ENCODE peak calls at places on chromosomes 4 and X, in five cellular contexts. L is adrenal gland; P is CD8-positive, alpha-beta memory T cell; U is neuronal stem cell; G is aorta. M is an unnamed sample. For H3K36me3 and H3K4me1, the result is how much of the 10 kb centered on the place peaks cover.

GRCh38 chrX:107659768-107660167 is 31.5 kb downstream of the PRPS1 start:
- DNase-seq in L (no peak), P (no peak), U (no peak), G (no peak), M (no peak)

GRCh38 chr4:5710065-5710961 is 688 bp upstream of the EVC start:
- DNase-seq in L (no peak), P (no peak), U (peak), G (no peak), M (no peak)

GRCh38 chr4:88017516-88018302 is 10.3 kb downstream of the PKD2 start:
- DNase-seq in L (no peak), P (no peak), U (no peak), G (no peak), M (no peak)

GRCh38 chr4:158816953-158817352 is 48.1 kb downstream of the FNIP2 start:
- DNase-seq in L (no peak), P (no peak), U (no peak), G (no peak), M (no peak)

GRCh38 chr4:114649908-114650307 is 51.3 kb downstream of the UGT8 start:
- DNase-seq in L (no peak), P (no peak), U (no peak), G (no peak), M (no peak)

GRCh38 chr4:2068198-2068470 is 9.0 kb downstream of the NAT8L start:
- DNase-seq in L (no peak), P (peak), U (no peak), G (peak), M (no peak)

GRCh38 chr4:76016383-76016782 is 6.9 kb downstream of the CXCL10 start:
- DNase-seq in L (no peak), P (no peak), U (no peak), G (no peak), M (no peak)

GRCh38 chrX:108020631-108021030 is 24.2 kb upstream of the VSIG1 start:
- DNase-seq in L (no peak), P (no peak), U (no peak), G (no peak), M (no peak)

GRCh38 chr4:103018391-103019318 is 850 bp downstream of the SLC9B1 start:
- DNase-seq in L (peak), P (no peak), U (peak), G (no peak), M (no peak)

GRCh38 chr4:182560358-182560757 is 317.2 kb downstream of the TENM3 start:
- DNase-seq in L (no peak), P (no peak), U (peak), G (no peak), M (no peak)

GRCh38 chr4:1329408-1330371 is 17.3 kb upstream of the UVSSA start:
- DNase-seq in L (no peak), P (peak), U (no peak), G (no peak), M (no peak)

GRCh38 chr4:39066371-39066770 is 4.3 kb downstream of the KLHL5 start:
- DNase-seq in L (no peak), P (no peak), U (no peak), G (no peak), M (no peak)

GRCh38 chr4:182192511-182193181 is 50.6 kb upstream of the TENM3 start:
- DNase-seq in L (no peak), P (no peak), U (no peak), G (no peak), M (no peak)

GRCh38 chr4:122899682-122900081 is 22.7 kb downstream of the NUDT6 start:
- DNase-seq in L (no peak), P (no peak), U (no peak), G (no peak), M (no peak)

GRCh38 chr4:122896270-122896669 is 26.1 kb downstream of the NUDT6 start:
- DNase-seq in L (no peak), P (no peak), U (no peak), G (no peak), M (no peak)

GRCh38 chr4:122898370-122899150 is 23.8 kb downstream of the NUDT6 start:
- DNase-seq in L (no peak), P (no peak), U (no peak), G (no peak), M (no peak)

GRCh38 chr4:122894802-122895201 is 27.6 kb downstream of the NUDT6 start:
- DNase-seq in L (no peak), P (no peak), U (no peak), G (no peak), M (no peak)

DNA sequence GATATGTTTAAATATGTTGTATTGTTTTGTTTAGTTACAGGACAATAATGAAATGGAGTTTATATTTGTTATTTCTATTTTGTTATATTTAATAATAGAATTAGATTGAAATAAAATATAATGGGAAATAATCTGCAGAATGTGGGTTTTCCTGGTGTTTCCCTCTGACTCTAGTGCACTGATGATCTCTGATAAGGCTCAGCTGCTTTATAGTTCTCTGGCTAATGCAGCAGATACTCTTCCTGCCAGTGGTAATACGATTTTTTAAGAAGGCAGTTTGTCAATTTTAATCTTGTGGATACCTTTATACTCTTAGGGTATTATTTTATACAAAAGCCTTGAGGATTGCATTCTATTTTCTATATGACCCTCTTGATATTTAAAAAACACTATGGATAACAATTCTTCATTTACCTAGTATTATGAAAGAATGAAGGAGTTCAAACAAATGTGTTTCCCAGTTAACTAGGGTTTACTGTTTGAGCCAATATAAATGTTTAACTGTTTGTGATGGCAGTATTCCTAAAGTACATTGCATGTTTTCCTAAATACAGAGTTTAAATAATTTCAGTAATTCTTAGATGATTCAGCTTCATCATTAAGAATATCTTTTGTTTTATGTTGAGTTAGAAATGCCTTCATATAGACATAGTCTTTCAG is 26.9 kb downstream of the NUDT6 start:
- DNase-seq in L (no peak), P (no peak), U (no peak), G (no peak), M (no peak)
- H3K36me3 ChIP-seq in L (under half), P (under half), U (half or more), G (under half), M (under half)

GRCh38 chr4:8595237-8596087 is 2.9 kb downstream of the CPZ start:
- DNase-seq in L (no peak), P (no peak), U (no peak), G (no peak), M (no peak)
- H3K4me1 ChIP-seq in L (under half), P (under half), U (under half), G (under half), M (under half)

GRCh38 chr4:25783943-25784342 is 78.8 kb downstream of the SEL1L3 start:
- DNase-seq in L (no peak), P (no peak), U (no peak), G (no peak), M (no peak)

GRCh38 chr4:25788839-25789238 is 73.9 kb downstream of the SEL1L3 start:
- DNase-seq in L (no peak), P (no peak), U (no peak), G (no peak), M (no peak)

GRCh38 chr4:25787891-25788331 is 74.9 kb downstream of the SEL1L3 start:
- DNase-seq in L (no peak), P (no peak), U (no peak), G (no peak), M (no peak)

GRCh38 chr4:25790024-25790423 is 72.8 kb downstream of the SEL1L3 start:
- DNase-seq in L (no peak), P (no peak), U (no peak), G (no peak), M (no peak)

GRCh38 chr4:25786497-25787065 is 76.2 kb downstream of the SEL1L3 start:
- DNase-seq in L (no peak), P (no peak), U (no peak), G (no peak), M (no peak)
- H3K36me3 ChIP-seq in L (under half), P (under half), U (under half), G (under half), M (under half)

DNA sequence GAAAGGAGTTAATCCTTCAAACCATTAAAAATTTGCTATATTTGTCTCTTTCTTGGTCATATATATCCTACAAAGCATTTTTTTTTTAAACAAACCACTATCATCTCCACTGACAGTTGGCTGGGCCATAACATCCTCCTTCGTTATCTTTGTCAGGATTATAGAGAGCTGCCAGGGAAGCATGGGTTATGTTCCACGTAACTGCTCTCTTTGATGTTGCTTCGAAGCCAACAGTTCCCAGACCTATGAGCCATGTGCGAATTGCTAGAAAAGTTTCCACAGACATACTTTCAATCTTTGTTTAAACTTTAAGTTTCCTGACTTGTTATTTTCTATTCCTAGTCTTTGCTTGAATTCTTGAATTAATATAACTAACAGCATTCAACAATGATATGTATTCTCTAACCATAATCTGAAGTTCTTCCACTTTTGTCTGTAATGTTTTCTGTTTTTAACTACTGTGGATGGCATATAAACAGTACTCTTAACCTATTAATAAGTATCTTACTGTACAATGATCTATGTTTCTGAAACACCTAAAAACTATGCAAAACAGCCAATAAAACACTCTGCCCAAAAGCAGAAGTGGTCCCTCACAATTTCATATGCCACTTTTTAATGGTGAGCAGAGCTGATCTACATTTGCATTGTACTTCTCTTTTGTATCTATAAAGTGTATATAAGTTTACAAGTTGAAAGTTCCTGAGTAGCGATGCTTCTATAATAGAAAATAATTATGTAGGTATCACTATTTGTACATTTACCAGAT is 37.9 kb downstream of the EREG start:
- DNase-seq in L (no peak), P (no peak), U (no peak), G (no peak), M (no peak)
- H3K4me1 ChIP-seq in L (under half), P (under half), U (under half), G (under half), M (under half)

M was measured in left ventricle myocardium inferior.